ENCODE peak calls at places on chromosomes 7 and 10, in ten cellular contexts. C, I, R, P, U, B, A, E, N and F are unnamed samples.

GRCh38 chr7:4796453-4796852 is 21.0 kb downstream of the AP5Z1 start:
- DNase-seq in C (no peak), I (no peak), R (no peak), P (no peak), U (no peak), B (no peak), A (no peak), E (no peak), N (no peak), F (no peak)

GRCh38 chr7:30247546-30248386 is 36.6 kb upstream of the ZNRF2 start:
- DNase-seq in C (no peak), I (no peak), R (no peak), P (no peak), U (no peak), B (no peak), A (no peak), E (no peak), N (peak), F (no peak)

GRCh38 chr10:69685802-69686585 is 55.9 kb downstream of the FAM241B start:
- DNase-seq in C (no peak), I (no peak), R (peak), P (no peak), U (no peak), B (peak), A (no peak), E (no peak), N (no peak), F (peak)

GRCh38 chr7:133940368-133940767 is 186.8 kb upstream of the LRGUK start:
- DNase-seq in C (no peak), I (no peak), R (no peak), P (no peak), U (no peak), B (no peak), A (no peak), E (no peak), N (no peak), F (no peak)

GRCh38 chr10:69503001-69503895 is 52.0 kb downstream of the TSPAN15 start:
- DNase-seq in C (no peak), I (no peak), R (no peak), P (no peak), U (no peak), B (no peak), A (no peak), E (no peak), N (no peak), F (peak)

GRCh38 chr10:87870154-87870553 is 6.7 kb downstream of the PTEN start:
- DNase-seq in C (no peak), I (no peak), R (no peak), P (no peak), U (no peak), B (no peak), A (no peak), E (no peak), N (no peak), F (no peak)

GRCh38 chr10:125153693-125154490 is 6.5 kb downstream of the CTBP2 start:
- DNase-seq in C (no peak), I (no peak), R (no peak), P (no peak), U (no peak), B (no peak), A (no peak), E (no peak), N (no peak), F (no peak)

GRCh38 chr7:17633099-17633498 is 307.2 kb downstream of the SNX13 start:
- DNase-seq in C (no peak), I (no peak), R (no peak), P (no peak), U (no peak), B (no peak), A (no peak), E (no peak), N (no peak), F (no peak)

GRCh38 chr7:2248984-2249694 is 7.1 kb downstream of the NUDT1 start:
- DNase-seq in C (no peak), I (peak), R (peak), P (peak), U (peak), B (peak), A (peak), E (peak), N (no peak), F (peak)

GRCh38 chr7:150307129-150307528 is 16.0 kb upstream of the LRRC61 start:
- DNase-seq in C (no peak), I (no peak), R (no peak), P (no peak), U (no peak), B (no peak), A (no peak), E (no peak), N (no peak), F (no peak)

GRCh38 chr10:34299105-34299611 is 515.9 kb downstream of the PARD3 start:
- DNase-seq in C (no peak), I (no peak), R (no peak), P (no peak), U (peak), B (no peak), A (peak), E (no peak), N (no peak), F (no peak)

GRCh38 chr10:7512487-7512886 is 101.7 kb upstream of the SFMBT2 start:
- DNase-seq in C (no peak), I (no peak), R (no peak), P (no peak), U (no peak), B (no peak), A (no peak), E (no peak), N (no peak), F (no peak)

GRCh38 chr7:412731-413356 is 106.8 kb downstream of the PDGFA start:
- DNase-seq in C (no peak), I (no peak), R (no peak), P (no peak), U (no peak), B (no peak), A (no peak), E (peak), N (no peak), F (no peak)

GRCh38 chr10:121076760-121077159 is 225.6 kb downstream of the WDR11 start:
- DNase-seq in C (no peak), I (no peak), R (no peak), P (no peak), U (no peak), B (peak), A (no peak), E (no peak), N (no peak), F (peak)

GRCh38 chr7:130140551-130141160 is 64.5 kb downstream of the TMEM209 start:
- DNase-seq in C (no peak), I (no peak), R (no peak), P (no peak), U (no peak), B (no peak), A (no peak), E (no peak), N (no peak), F (no peak)

GRCh38 chr7:94056796-94057207 is 52.6 kb upstream of the BET1 start:
- DNase-seq in C (no peak), I (no peak), R (no peak), P (no peak), U (no peak), B (no peak), A (no peak), E (no peak), N (no peak), F (no peak)

GRCh38 chr10:96413151-96413787 is 54.5 kb upstream of the OPALIN start:
- DNase-seq in C (no peak), I (no peak), R (peak), P (no peak), U (no peak), B (no peak), A (no peak), E (no peak), N (no peak), F (no peak)

GRCh38 chr7:18013936-18014335 is 13.7 kb downstream of the PRPS1L1 start:
- DNase-seq in C (no peak), I (no peak), R (no peak), P (no peak), U (no peak), B (no peak), A (no peak), E (no peak), N (no peak), F (no peak)

GRCh38 chr7:130529417-130529816 is 37.5 kb downstream of the MEST start:
- DNase-seq in C (no peak), I (no peak), R (no peak), P (no peak), U (no peak), B (no peak), A (no peak), E (no peak), N (no peak), F (no peak)

GRCh38 chr7:139871820-139872219 is 42.8 kb downstream of the TBXAS1 start:
- DNase-seq in C (no peak), I (no peak), R (no peak), P (no peak), U (no peak), B (no peak), A (no peak), E (no peak), N (no peak), F (no peak)

GRCh38 chr10:130193493-130194193 is 57.5 kb downstream of the GLRX3 start:
- DNase-seq in C (no peak), I (no peak), R (no peak), P (no peak), U (no peak), B (no peak), A (no peak), E (no peak), N (no peak), F (no peak)

GRCh38 chr10:114045071-114045737 is 1.5 kb downstream of the ADRB1 start:
- DNase-seq in C (no peak), I (peak), R (peak), P (no peak), U (no peak), B (peak), A (peak), E (peak), N (no peak), F (peak)

GRCh38 chr10:86673216-86673826 is 5.0 kb downstream of the LDB3 start:
- DNase-seq in C (no peak), I (no peak), R (no peak), P (no peak), U (no peak), B (no peak), A (no peak), E (no peak), N (no peak), F (no peak)

GRCh38 chr10:4099202-4099601 is 314.2 kb upstream of the KLF6 start:
- DNase-seq in C (no peak), I (no peak), R (no peak), P (no peak), U (no peak), B (no peak), A (no peak), E (no peak), N (no peak), F (no peak)

GRCh38 chr10:26441491-26442214 is 3.5 kb downstream of the APBB1IP start:
- DNase-seq in C (no peak), I (peak), R (no peak), P (no peak), U (no peak), B (no peak), A (no peak), E (no peak), N (no peak), F (no peak)

GRCh38 chr7:143504937-143505297 is 27.2 kb downstream of the TAS2R41 start:
- DNase-seq in C (no peak), I (no peak), R (no peak), P (no peak), U (no peak), B (no peak), A (no peak), E (no peak), N (no peak), F (no peak)

GRCh38 chr10:124604214-124605000 is 139.8 kb downstream of the FAM53B start:
- DNase-seq in C (no peak), I (no peak), R (peak), P (no peak), U (peak), B (peak), A (no peak), E (no peak), N (no peak), F (no peak)

GRCh38 chr10:126634915-126635314 is 35.6 kb downstream of the C10orf90 start:
- DNase-seq in C (no peak), I (no peak), R (no peak), P (no peak), U (no peak), B (no peak), A (no peak), E (no peak), N (no peak), F (no peak)

GRCh38 chr7:115127399-115128021 is 205.6 kb downstream of the MDFIC start:
- DNase-seq in C (no peak), I (no peak), R (no peak), P (no peak), U (no peak), B (no peak), A (no peak), E (no peak), N (no peak), F (no peak)

GRCh38 chr10:4407783-4408182 is 418.2 kb upstream of the AKR1E2 start:
- DNase-seq in C (no peak), I (peak), R (no peak), P (no peak), U (no peak), B (no peak), A (no peak), E (no peak), N (no peak), F (no peak)

GRCh38 chr7:42262907-42263466 is 26.0 kb upstream of the GLI3 start:
- DNase-seq in C (no peak), I (no peak), R (peak), P (no peak), U (peak), B (peak), A (no peak), E (no peak), N (no peak), F (no peak)

GRCh38 chr7:2728309-2729042 is 40.5 kb downstream of the AMZ1 start:
- DNase-seq in C (no peak), I (no peak), R (no peak), P (no peak), U (no peak), B (peak), A (no peak), E (no peak), N (no peak), F (peak)

GRCh38 chr7:155351120-155351870 is 53.6 kb downstream of the INSIG1 start:
- DNase-seq in C (no peak), I (no peak), R (no peak), P (no peak), U (no peak), B (no peak), A (no peak), E (no peak), N (no peak), F (peak)

GRCh38 chr10:89494615-89495014 is 40.8 kb downstream of the SLC16A12 start:
- DNase-seq in C (no peak), I (no peak), R (no peak), P (no peak), U (no peak), B (no peak), A (no peak), E (no peak), N (no peak), F (no peak)

GRCh38 chr7:144818516-144818915 is 17.3 kb downstream of the TPK1 start:
- DNase-seq in C (no peak), I (peak), R (no peak), P (no peak), U (no peak), B (no peak), A (no peak), E (no peak), N (no peak), F (no peak)

GRCh38 chr7:90180649-90181048 is 26.4 kb downstream of the STEAP1 start:
- DNase-seq in C (no peak), I (no peak), R (no peak), P (no peak), U (no peak), B (no peak), A (no peak), E (no peak), N (no peak), F (no peak)